ENCODE peak calls at places on chromosomes 16 and 17, in eight cellular contexts. One of them, this sample, is unnamed.

GRCh38 chr17:412211-413015 is 59.8 kb upstream of the RPH3AL start:
- DNase-seq in psoas muscle: no peak
- DNase-seq in upper lobe of right lung: no peak
- DNase-seq in CD4-positive, alpha-beta T cell: peak; percentile 61
- DNase-seq in left lung: no peak
- DNase-seq in SJSA1: peak; percentile 52
- DNase-seq in adrenal gland: peak; percentile 77
- DNase-seq in astrocyte: peak; percentile 31
- DNase-seq in this sample: peak; percentile 52

GRCh38 chr16:31404353-31405064 is 11.4 kb downstream of the ITGAD start:
- DNase-seq in adrenal gland: no peak
- DNase-seq in CD4-positive, alpha-beta T cell: no peak
- DNase-seq in psoas muscle: no peak
- DNase-seq in left lung: no peak
- DNase-seq in astrocyte: no peak
- DNase-seq in upper lobe of right lung: no peak
- DNase-seq in SJSA1: peak; percentile 65
- DNase-seq in this sample: no peak

GRCh38 chr17:12769981-12770380 is 19.3 kb upstream of the ARHGAP44 start:
- DNase-seq in upper lobe of right lung: no peak
- DNase-seq in adrenal gland: no peak
- DNase-seq in astrocyte: no peak
- DNase-seq in SJSA1: no peak
- DNase-seq in CD4-positive, alpha-beta T cell: no peak
- DNase-seq in left lung: no peak
- DNase-seq in psoas muscle: no peak
- DNase-seq in this sample: no peak

GRCh38 chr16:19393226-19394074 is 24.2 kb upstream of the TMC5 start:
- DNase-seq in adrenal gland: no peak
- DNase-seq in CD4-positive, alpha-beta T cell: no peak
- DNase-seq in left lung: peak; percentile 42
- DNase-seq in SJSA1: no peak
- DNase-seq in upper lobe of right lung: no peak
- DNase-seq in psoas muscle: no peak
- DNase-seq in astrocyte: peak; percentile 80
- DNase-seq in this sample: no peak

GRCh38 chr17:4090898-4091297 is 51.9 kb downstream of the ZZEF1 start:
- DNase-seq in psoas muscle: no peak
- DNase-seq in astrocyte: peak; percentile 11
- DNase-seq in left lung: no peak
- DNase-seq in upper lobe of right lung: no peak
- DNase-seq in SJSA1: no peak
- DNase-seq in CD4-positive, alpha-beta T cell: no peak
- DNase-seq in adrenal gland: no peak
- DNase-seq in this sample: no peak

GRCh38 chr17:9291912-9292562 is 270.7 kb downstream of the NTN1 start:
- DNase-seq in SJSA1: no peak
- DNase-seq in left lung: no peak
- DNase-seq in astrocyte: no peak
- DNase-seq in CD4-positive, alpha-beta T cell: peak; percentile 17
- DNase-seq in adrenal gland: peak; percentile 35
- DNase-seq in upper lobe of right lung: no peak
- DNase-seq in psoas muscle: peak; percentile 54
- DNase-seq in this sample: no peak

GRCh38 chr17:45973099-45973838 is 25.8 kb upstream of the STH start:
- DNase-seq in SJSA1: no peak
- DNase-seq in astrocyte: no peak
- DNase-seq in CD4-positive, alpha-beta T cell: no peak
- DNase-seq in psoas muscle: peak; percentile 71
- DNase-seq in left lung: no peak
- DNase-seq in adrenal gland: no peak
- DNase-seq in upper lobe of right lung: no peak
- DNase-seq in this sample: no peak

GRCh38 chr16:21218135-21218534 is 6.8 kb upstream of the ZP2 start:
- DNase-seq in adrenal gland: peak; percentile 8
- DNase-seq in SJSA1: no peak
- DNase-seq in astrocyte: no peak
- DNase-seq in left lung: no peak
- DNase-seq in psoas muscle: no peak
- DNase-seq in CD4-positive, alpha-beta T cell: no peak
- DNase-seq in upper lobe of right lung: no peak
- DNase-seq in this sample: no peak

GRCh38 chr16:57689772-57690558 is 4.6 kb upstream of the DRC7 start:
- DNase-seq in upper lobe of right lung: no peak
- DNase-seq in astrocyte: no peak
- DNase-seq in SJSA1: no peak
- DNase-seq in adrenal gland: no peak
- DNase-seq in left lung: no peak
- DNase-seq in psoas muscle: no peak
- DNase-seq in CD4-positive, alpha-beta T cell: peak; percentile 11
- DNase-seq in this sample: no peak

GRCh38 chr16:55487048-55487803 is 8.2 kb downstream of the MMP2 start:
- DNase-seq in upper lobe of right lung: no peak
- DNase-seq in left lung: peak; percentile 59
- DNase-seq in adrenal gland: no peak
- DNase-seq in psoas muscle: peak; percentile 78
- DNase-seq in SJSA1: peak; percentile 94
- DNase-seq in astrocyte: peak; percentile 96
- DNase-seq in CD4-positive, alpha-beta T cell: no peak
- DNase-seq in this sample: no peak

DNA sequence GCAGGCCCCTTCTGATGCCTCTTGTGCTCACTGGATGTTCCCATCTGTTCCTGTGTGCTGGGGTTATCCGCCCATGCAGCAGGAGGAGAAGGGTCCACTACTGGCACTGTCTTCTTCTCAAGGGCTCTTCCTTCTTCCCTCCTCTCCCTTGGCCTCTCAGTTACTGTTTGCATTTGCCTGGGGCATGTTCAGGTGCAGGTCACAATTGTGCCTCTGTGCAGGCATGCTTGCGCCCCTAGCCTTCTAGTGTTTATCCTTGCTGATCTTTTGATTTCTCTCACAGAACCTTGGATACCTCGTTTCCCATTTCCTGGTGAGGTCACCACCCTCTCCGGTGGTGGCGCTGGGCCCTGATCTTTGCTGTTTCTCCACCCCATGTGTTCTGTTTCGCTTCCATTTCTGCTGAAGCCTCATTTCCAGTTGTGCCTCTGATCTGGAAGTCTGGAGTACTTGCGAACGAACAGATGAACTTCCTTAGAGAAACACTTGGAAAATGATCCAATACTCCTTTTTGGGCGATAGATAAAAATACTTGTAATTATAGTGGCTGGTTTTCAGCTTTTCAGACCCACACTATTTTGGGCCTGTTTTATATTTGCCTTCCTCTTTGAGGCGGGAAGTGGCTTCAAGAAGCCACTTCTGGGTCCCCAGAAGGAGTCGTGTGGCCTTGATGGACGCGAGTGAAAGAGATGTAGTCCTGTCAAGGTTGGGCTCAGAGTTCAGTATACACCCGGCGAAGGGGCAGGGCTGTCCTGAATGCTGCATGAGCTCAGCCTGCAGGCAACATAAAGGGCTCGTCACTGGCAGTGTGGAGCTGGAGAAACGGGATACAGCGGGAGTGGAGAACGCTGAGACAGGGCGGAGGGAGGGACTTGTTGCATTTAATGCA is 312.9 kb downstream of the SNX29 start:
- DNase-seq in psoas muscle: no peak
- DNase-seq in astrocyte: no peak
- DNase-seq in CD4-positive, alpha-beta T cell: no peak
- DNase-seq in upper lobe of right lung: no peak
- DNase-seq in SJSA1: no peak
- DNase-seq in left lung: peak; percentile 48
- DNase-seq in adrenal gland: no peak
- DNase-seq in this sample: no peak
- H3K27ac ChIP-seq in psoas muscle: no peak overlapping the region
- H3K27ac ChIP-seq in astrocyte: no peak overlapping the region
- H3K27ac ChIP-seq in CD4-positive, alpha-beta T cell: no peak overlapping the region
- H3K27ac ChIP-seq in upper lobe of right lung: peak overlapping the region; percentile 12
- H3K27ac ChIP-seq in SJSA1: no peak overlapping the region
- H3K27ac ChIP-seq in left lung: peak overlapping the region; percentile 34
- H3K27ac ChIP-seq in adrenal gland: no peak overlapping the region
- H3K27ac ChIP-seq in this sample: no peak overlapping the region

DNA sequence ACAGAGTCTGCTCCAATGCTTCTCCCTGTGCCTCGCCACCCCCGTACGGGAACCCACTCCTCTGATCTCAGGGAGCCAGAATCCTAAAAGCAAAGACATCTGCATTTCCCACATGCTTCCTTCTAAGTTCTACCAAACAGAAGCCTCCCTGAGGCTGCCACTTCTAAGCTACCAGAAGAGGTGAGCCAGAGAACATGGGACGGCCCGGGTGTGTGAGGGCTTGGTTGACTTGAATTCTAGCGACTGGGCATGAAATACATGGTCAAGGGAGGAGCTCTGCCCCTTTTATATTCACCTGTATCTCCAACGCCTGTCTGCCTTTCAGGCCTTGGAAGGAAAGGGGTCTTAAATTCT is 1.4 kb upstream of the GRIN2A start:
- DNase-seq in psoas muscle: no peak
- DNase-seq in CD4-positive, alpha-beta T cell: no peak
- DNase-seq in left lung: no peak
- DNase-seq in upper lobe of right lung: no peak
- DNase-seq in adrenal gland: no peak
- DNase-seq in SJSA1: no peak
- DNase-seq in astrocyte: no peak
- DNase-seq in this sample: no peak
- H3K27me3 ChIP-seq in psoas muscle: no peaks in the 10 kb centered on the region
- H3K27me3 ChIP-seq in CD4-positive, alpha-beta T cell: peaks cover 44% of the 10 kb centered on the region
- H3K27me3 ChIP-seq in left lung: peaks cover 73% of the 10 kb centered on the region
- H3K27me3 ChIP-seq in upper lobe of right lung: peaks cover 60% of the 10 kb centered on the region
- H3K27me3 ChIP-seq in adrenal gland: peaks cover 32% of the 10 kb centered on the region
- H3K27me3 ChIP-seq in SJSA1: peaks cover 37% of the 10 kb centered on the region
- H3K27me3 ChIP-seq in astrocyte: peaks cover 22% of the 10 kb centered on the region
- H3K27me3 ChIP-seq in this sample: no peaks in the 10 kb centered on the region

DNA sequence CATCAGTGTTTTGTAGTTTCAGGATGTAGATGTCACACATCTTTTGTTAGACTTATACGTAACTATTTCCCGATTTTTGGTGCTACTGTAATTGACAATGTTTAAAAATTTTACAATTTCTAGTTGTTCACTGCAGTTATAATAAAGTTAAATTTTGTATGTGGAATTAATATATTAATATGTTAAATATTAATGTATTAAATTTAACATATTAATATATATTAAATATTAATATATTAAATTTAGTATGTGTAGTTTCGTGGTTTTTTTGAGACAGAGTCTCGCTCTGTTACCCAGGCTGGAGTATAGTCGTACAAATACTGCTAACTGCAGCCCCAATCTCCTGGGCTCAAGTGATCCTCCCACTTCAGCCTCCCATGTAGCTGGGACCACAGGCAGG is 5.7 kb upstream of the LGALS3BP start:
- DNase-seq in left lung: no peak
- DNase-seq in adrenal gland: no peak
- DNase-seq in upper lobe of right lung: no peak
- DNase-seq in psoas muscle: no peak
- DNase-seq in astrocyte: no peak
- DNase-seq in SJSA1: no peak
- DNase-seq in CD4-positive, alpha-beta T cell: no peak
- DNase-seq in this sample: no peak
- H3K27ac ChIP-seq in left lung: peak overlapping the region; percentile 89
- H3K27ac ChIP-seq in adrenal gland: peak overlapping the region; percentile 88
- H3K27ac ChIP-seq in upper lobe of right lung: peak overlapping the region; percentile 84
- H3K27ac ChIP-seq in psoas muscle: peak overlapping the region; percentile 88
- H3K27ac ChIP-seq in astrocyte: no peak overlapping the region
- H3K27ac ChIP-seq in SJSA1: no peak overlapping the region
- H3K27ac ChIP-seq in CD4-positive, alpha-beta T cell: no peak overlapping the region
- H3K27ac ChIP-seq in this sample: no peak overlapping the region

DNA sequence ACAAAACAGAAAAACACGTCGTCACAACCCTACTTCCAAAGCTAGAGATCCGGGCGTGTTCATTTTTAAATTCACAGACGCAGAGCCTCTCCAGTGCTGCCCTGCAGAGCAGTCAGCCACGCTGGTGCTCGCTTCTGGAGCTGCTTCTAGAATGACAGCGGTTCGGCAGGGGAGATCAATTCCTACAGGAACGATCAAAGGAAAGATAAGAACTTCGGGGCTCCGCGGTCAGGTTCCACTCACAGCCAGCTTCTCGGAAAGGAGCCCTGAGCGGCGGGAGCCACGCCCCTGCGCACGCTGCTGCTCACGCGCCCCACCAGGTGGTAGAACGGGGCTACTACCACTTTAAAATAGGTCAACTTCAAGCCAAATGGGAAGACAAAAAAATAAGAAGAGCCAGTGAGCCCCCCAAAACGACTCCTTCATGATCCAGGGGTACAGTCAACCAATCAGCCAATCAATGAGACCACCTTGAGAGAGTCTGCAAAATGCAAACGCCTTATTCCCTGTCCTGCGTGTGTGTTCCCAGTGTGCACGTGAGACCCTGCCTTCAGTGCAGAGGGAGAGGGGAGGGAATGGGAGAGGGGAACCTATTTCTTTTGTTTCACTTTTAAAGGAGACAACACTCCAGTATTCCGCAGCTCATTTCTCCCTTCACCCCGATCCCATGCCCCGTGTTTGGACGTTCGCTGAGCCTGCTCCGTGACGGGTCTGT is 209.7 kb downstream of the RBFOX3 start:
- DNase-seq in left lung: peak; percentile 61
- DNase-seq in SJSA1: peak; percentile 73
- DNase-seq in CD4-positive, alpha-beta T cell: peak; percentile 70
- DNase-seq in psoas muscle: peak; percentile 78
- DNase-seq in upper lobe of right lung: peak; percentile 83
- DNase-seq in adrenal gland: peak; percentile 77
- DNase-seq in astrocyte: peak; percentile 7
- DNase-seq in this sample: peak; percentile 78
- H3K27me3 ChIP-seq in left lung: peaks cover 99% of the 10 kb centered on the region
- H3K27me3 ChIP-seq in SJSA1: peaks cover 75% of the 10 kb centered on the region
- H3K27me3 ChIP-seq in CD4-positive, alpha-beta T cell: peaks cover 39% of the 10 kb centered on the region
- H3K27me3 ChIP-seq in psoas muscle: no peaks in the 10 kb centered on the region
- H3K27me3 ChIP-seq in upper lobe of right lung: peaks cover 66% of the 10 kb centered on the region
- H3K27me3 ChIP-seq in adrenal gland: peaks cover 32% of the 10 kb centered on the region
- H3K27me3 ChIP-seq in astrocyte: peaks cover 13% of the 10 kb centered on the region
- H3K27me3 ChIP-seq in this sample: no peaks in the 10 kb centered on the region

GRCh38 chr16:88697116-88697830 is 8.9 kb downstream of the RNF166 start:
- DNase-seq in astrocyte: no peak
- DNase-seq in left lung: no peak
- DNase-seq in upper lobe of right lung: no peak
- DNase-seq in psoas muscle: no peak
- DNase-seq in adrenal gland: no peak
- DNase-seq in CD4-positive, alpha-beta T cell: no peak
- DNase-seq in SJSA1: no peak
- DNase-seq in this sample: no peak

GRCh38 chr16:88694221-88695087 is 8.1 kb upstream of the SNAI3 start:
- DNase-seq in astrocyte: no peak
- DNase-seq in SJSA1: no peak
- DNase-seq in adrenal gland: no peak
- DNase-seq in upper lobe of right lung: peak; percentile 61
- DNase-seq in left lung: no peak
- DNase-seq in psoas muscle: no peak
- DNase-seq in CD4-positive, alpha-beta T cell: no peak
- DNase-seq in this sample: no peak

GRCh38 chr16:88696441-88696840 is 9.8 kb downstream of the RNF166 start:
- DNase-seq in upper lobe of right lung: no peak
- DNase-seq in CD4-positive, alpha-beta T cell: no peak
- DNase-seq in psoas muscle: no peak
- DNase-seq in left lung: no peak
- DNase-seq in SJSA1: no peak
- DNase-seq in adrenal gland: no peak
- DNase-seq in astrocyte: no peak
- DNase-seq in this sample: no peak

GRCh38 chr16:88695218-88695617 is 8.9 kb upstream of the SNAI3 start:
- DNase-seq in upper lobe of right lung: peak; percentile 73
- DNase-seq in psoas muscle: no peak
- DNase-seq in left lung: no peak
- DNase-seq in SJSA1: no peak
- DNase-seq in astrocyte: no peak
- DNase-seq in CD4-positive, alpha-beta T cell: no peak
- DNase-seq in adrenal gland: no peak
- DNase-seq in this sample: no peak

GRCh38 chr16:88695753-88696152 is 9.4 kb upstream of the SNAI3 start:
- DNase-seq in left lung: no peak
- DNase-seq in upper lobe of right lung: no peak
- DNase-seq in psoas muscle: peak; percentile 83
- DNase-seq in astrocyte: no peak
- DNase-seq in CD4-positive, alpha-beta T cell: no peak
- DNase-seq in SJSA1: no peak
- DNase-seq in adrenal gland: no peak
- DNase-seq in this sample: no peak
- H3K27ac ChIP-seq in left lung: no peak overlapping the region
- H3K27ac ChIP-seq in upper lobe of right lung: no peak overlapping the region
- H3K27ac ChIP-seq in psoas muscle: peak overlapping the region; percentile 79
- H3K27ac ChIP-seq in astrocyte: no peak overlapping the region
- H3K27ac ChIP-seq in CD4-positive, alpha-beta T cell: no peak overlapping the region
- H3K27ac ChIP-seq in SJSA1: no peak overlapping the region
- H3K27ac ChIP-seq in adrenal gland: no peak overlapping the region
- H3K27ac ChIP-seq in this sample: no peak overlapping the region